ENCODE peak calls at places on chromosomes 11 and 22, in seven cellular contexts. F is effector memory CD8-positive, alpha-beta T cell; Q is HT-29; C is skeletal muscle cell; U is activated gamma-delta T cell treated with Interleukin-2 at 50 U/mL for 16 hours; H is spleen; D is stimulated activated CD4-positive, alpha-beta T cell treated with anti-CD3 and anti-CD28 coated beads, Interleukin-1b, Interleukin-23, amount 100 ng/mL, for 48 hours. K is an unnamed sample.

GRCh38 chr22:42964994-42965699 is 49.8 kb downstream of the PACSIN2 start:
- DNase-seq in Q (no peak), F (no peak), D (no peak), H (no peak), U (no peak), C (peak; percentile 56), K (no peak)

GRCh38 chr11:12731841-12732336 is 57.7 kb downstream of the TEAD1 start:
- DNase-seq in F (no peak), H (no peak), U (no peak), C (no peak), Q (no peak), D (no peak), K (no peak)

GRCh38 chr11:75031224-75031753 is 42.6 kb downstream of the NEU3 start:
- DNase-seq in C (peak; percentile 56), F (no peak), D (no peak), H (no peak), U (no peak), Q (no peak), K (no peak)

GRCh38 chr11:129115652-129116585 is 76.2 kb downstream of the ARHGAP32 start:
- DNase-seq in H (no peak), U (no peak), F (no peak), C (peak; percentile 15), Q (peak; percentile 53), D (no peak), K (no peak)

GRCh38 chr11:15157738-15158137 is 43.0 kb downstream of the INSC start:
- DNase-seq in H (no peak), U (no peak), C (no peak), Q (no peak), D (no peak), F (no peak), K (no peak)

GRCh38 chr22:20803696-20804324 is 29.9 kb downstream of the SERPIND1 start:
- DNase-seq in H (peak; percentile 76), D (peak; percentile 11), U (no peak), F (peak; percentile 11), C (no peak), Q (peak; percentile 60), K (peak; percentile 29)

GRCh38 chr22:43811777-43812148 is 342 bp downstream of the EFCAB6 start:
- DNase-seq in F (no peak), H (no peak), Q (no peak), C (no peak), D (no peak), U (no peak), K (no peak)

GRCh38 chr22:38740754-38741153 is 15.0 kb downstream of the SUN2 start:
- DNase-seq in U (no peak), C (no peak), D (no peak), H (no peak), Q (peak; percentile 11), F (no peak), K (no peak)

GRCh38 chr11:93002380-93002779 is 32.9 kb downstream of the MTNR1B start:
- DNase-seq in U (no peak), C (no peak), F (no peak), H (no peak), D (no peak), Q (no peak), K (no peak)

GRCh38 chr22:45997775-45998637 is 21.0 kb upstream of the WNT7B start:
- DNase-seq in Q (no peak), U (no peak), C (no peak), H (peak; percentile 78), D (no peak), F (no peak), K (no peak)

GRCh38 chr11:119111361-119111925 is 4.3 kb downstream of the C2CD2L start:
- DNase-seq in U (no peak), C (no peak), F (no peak), H (no peak), D (no peak), Q (no peak), K (no peak)

GRCh38 chr11:2383823-2384722 is 7.0 kb downstream of the CD81 start:
- DNase-seq in F (peak; percentile 43), C (no peak), H (peak; percentile 89), U (no peak), D (no peak), Q (peak; percentile 32), K (peak; percentile 53)

GRCh38 chr11:64620286-64620962 is 29.4 kb downstream of the SLC22A12 start:
- DNase-seq in H (no peak), U (no peak), F (no peak), C (no peak), Q (peak; percentile 12), D (no peak), K (peak; percentile 34)

GRCh38 chr11:133500435-133500834 is 31.9 kb downstream of the OPCML start:
- DNase-seq in U (no peak), H (no peak), C (no peak), Q (no peak), F (no peak), D (no peak), K (no peak)

GRCh38 chr11:119421941-119422504 is 949 bp downstream of the THY1 start:
- DNase-seq in Q (no peak), F (no peak), C (no peak), D (no peak), U (no peak), H (no peak), K (peak; percentile 41)

GRCh38 chr11:1091332-1092083 is 16.8 kb downstream of the MUC2 start:
- DNase-seq in H (peak; percentile 33), C (no peak), U (no peak), F (no peak), D (no peak), Q (no peak), K (no peak)

GRCh38 chr11:11969380-11970215 is 38.8 kb downstream of the DKK3 start:
- DNase-seq in H (peak; percentile 52), D (no peak), F (no peak), Q (no peak), U (no peak), C (no peak), K (peak; percentile 65)

GRCh38 chr22:31106001-31106571 is 1.3 kb downstream of the SELENOM start:
- DNase-seq in F (no peak), H (peak; percentile 65), U (no peak), D (no peak), Q (peak; percentile 5), C (no peak), K (no peak)

GRCh38 chr22:47565607-47566006 is 803.2 kb downstream of the TBC1D22A start:
- DNase-seq in F (no peak), C (no peak), H (no peak), U (no peak), D (no peak), Q (no peak), K (no peak)

GRCh38 chr11:34222030-34222429 is 116.6 kb downstream of the NAT10 start:
- DNase-seq in F (no peak), C (no peak), U (no peak), H (no peak), Q (no peak), D (no peak), K (no peak)

K was measured in substantia nigra.